ENCODE peak calls at places on chromosomes 13 and 19, in seven cellular contexts. V, W, M, A, N, Z and G are unnamed samples.

GRCh38 chr13:34678154-34678553 is 263.9 kb upstream of the NBEA start:
- DNase-seq in Z (no peak), M (no peak), N (no peak), W (no peak), A (no peak), V (no peak), G (no peak)

GRCh38 chr19:1383311-1384084 is at the start of gene NDUFS7:
- DNase-seq in N (peak), M (peak), V (peak), A (peak), Z (peak), W (peak), G (peak)

GRCh38 chr19:47229674-47230121 is 1.3 kb downstream of the BBC3 start:
- DNase-seq in M (no peak), W (no peak), N (no peak), A (no peak), V (no peak), Z (no peak), G (no peak)

GRCh38 chr19:1076951-1077350 is 10.0 kb downstream of the ARHGAP45 start:
- DNase-seq in W (peak), A (no peak), M (peak), N (no peak), Z (peak), V (no peak), G (no peak)

GRCh38 chr13:38868399-38868798 is 122.2 kb downstream of the STOML3 start:
- DNase-seq in W (no peak), M (no peak), N (no peak), A (no peak), Z (no peak), V (no peak), G (no peak)

GRCh38 chr19:10517760-10518443 is 655 bp upstream of the S1PR5 start:
- DNase-seq in A (peak), Z (no peak), W (peak), M (no peak), V (peak), N (no peak), G (no peak)

GRCh38 chr19:45424191-45425058 is 708 bp upstream of the ERCC1 start:
- DNase-seq in W (no peak), Z (peak), N (peak), V (peak), A (no peak), M (no peak), G (peak)

GRCh38 chr19:51690359-51691121 is 2.6 kb upstream of the SPACA6 start:
- DNase-seq in A (peak), N (no peak), Z (peak), M (peak), V (peak), W (peak), G (peak)

GRCh38 chr13:25292301-25292700 is 5.0 kb upstream of the MTMR6 start:
- DNase-seq in Z (no peak), N (no peak), M (no peak), W (peak), A (no peak), V (no peak), G (no peak)

GRCh38 chr19:2345076-2345475 is 15.0 kb upstream of the TMPRSS9 start:
- DNase-seq in V (no peak), Z (no peak), A (no peak), W (no peak), M (no peak), N (no peak), G (no peak)

GRCh38 chr19:15562145-15562544 is 52.9 kb upstream of the CYP4F8 start:
- DNase-seq in N (no peak), M (no peak), A (no peak), V (no peak), Z (no peak), W (no peak), G (no peak)

GRCh38 chr13:98475521-98475920 is 101.4 kb downstream of the STK24 start:
- DNase-seq in V (peak), W (no peak), Z (no peak), M (no peak), A (no peak), N (no peak), G (no peak)

GRCh38 chr13:50419896-50420295 is 404.7 kb downstream of the KCNRG start:
- DNase-seq in A (no peak), Z (no peak), W (no peak), M (no peak), N (no peak), V (no peak), G (no peak)

GRCh38 chr19:44869728-44870470 is 21.2 kb upstream of the TOMM40 start:
- DNase-seq in A (no peak), Z (no peak), M (no peak), V (no peak), W (no peak), N (no peak), G (no peak)

GRCh38 chr13:114313061-114313860 is 1.0 kb upstream of the CHAMP1 start:
- DNase-seq in N (no peak), Z (peak), V (no peak), W (no peak), A (no peak), M (no peak), G (peak)

GRCh38 chr13:43354147-43354945 is 331.0 kb downstream of the DNAJC15 start:
- DNase-seq in N (no peak), Z (no peak), W (no peak), A (no peak), M (no peak), V (no peak), G (no peak)

GRCh38 chr13:73754727-73755292 is 379.4 kb downstream of the KLF12 start:
- DNase-seq in W (peak), N (peak), Z (no peak), M (no peak), A (peak), V (peak), G (peak)

GRCh38 chr19:3080281-3080680 is 13.9 kb upstream of the GNA11 start:
- DNase-seq in W (no peak), A (no peak), V (no peak), M (no peak), Z (no peak), N (no peak), G (no peak)

GRCh38 chr19:33840783-33841182 is 44.1 kb downstream of the KCTD15 start:
- DNase-seq in A (no peak), W (no peak), N (no peak), V (no peak), M (no peak), Z (no peak), G (no peak)

GRCh38 chr19:4473708-4474503 is 1.8 kb downstream of the HDGFL2 start:
- DNase-seq in W (no peak), M (no peak), V (peak), N (no peak), A (no peak), Z (no peak), G (no peak)

GRCh38 chr19:9917322-9917721 is 19.0 kb downstream of the OLFM2 start:
- DNase-seq in A (no peak), M (no peak), Z (no peak), V (peak), W (no peak), N (no peak), G (peak)

GRCh38 chr19:47243364-47243775 is 12.4 kb upstream of the BBC3 start:
- DNase-seq in Z (no peak), N (no peak), M (no peak), A (no peak), W (no peak), V (no peak), G (no peak)

GRCh38 chr13:98466634-98467236 is 110.2 kb downstream of the STK24 start:
- DNase-seq in A (no peak), M (no peak), Z (peak), V (peak), W (no peak), N (no peak), G (no peak)

GRCh38 chr13:102197193-102197592 is 204.7 kb downstream of the FGF14 start:
- DNase-seq in W (no peak), A (no peak), M (no peak), Z (no peak), V (no peak), N (no peak), G (no peak)

GRCh38 chr13:50128406-50129048 is 113.3 kb downstream of the KCNRG start:
- DNase-seq in W (no peak), N (no peak), V (peak), Z (peak), A (no peak), M (no peak), G (no peak)

GRCh38 chr13:101474419-101474957 is 22.0 kb downstream of the ITGBL1 start:
- DNase-seq in W (no peak), Z (no peak), M (no peak), N (peak), V (peak), A (peak), G (no peak)

GRCh38 chr13:42028113-42028799 is 20.2 kb upstream of the DGKH start:
- DNase-seq in A (no peak), N (no peak), V (no peak), M (no peak), W (no peak), Z (no peak), G (no peak)

GRCh38 chr19:40813182-40813581 is 14.2 kb downstream of the EGLN2 start:
- DNase-seq in A (no peak), W (no peak), N (no peak), M (no peak), V (no peak), Z (no peak), G (no peak)

GRCh38 chr19:30175987-30176386 is 196.2 kb upstream of the ZNF536 start:
- DNase-seq in V (no peak), W (no peak), N (no peak), Z (no peak), A (no peak), M (no peak), G (no peak)

GRCh38 chr13:101139076-101139475 is 277.2 kb downstream of the NALCN start:
- DNase-seq in M (no peak), V (no peak), Z (no peak), W (no peak), N (no peak), A (no peak), G (no peak)